ENCODE peak calls at places on chromosomes 7 and 10, in four cellular contexts. One of them, this sample, is unnamed.
A peak's percentile ranks its signal among the peaks of the same experiment; 100 is the strongest.

GRCh38 chr7:113086431-113086888 is at the start of gene GPR85:
- DNase-seq in K562: peak; percentile 88
- DNase-seq in SK-N-SH: peak; percentile 92
- DNase-seq in GM12878: no peak
- DNase-seq in this sample: no peak

GRCh38 chr10:117374506-117375359 is 507 bp downstream of the PDZD8 start:
- DNase-seq in GM12878: no peak
- DNase-seq in K562: peak; percentile 41
- DNase-seq in SK-N-SH: peak; percentile 54
- DNase-seq in this sample: no peak

GRCh38 chr7:118214833-118215182 is 9.7 kb upstream of the ANKRD7 start:
- DNase-seq in SK-N-SH: no peak
- DNase-seq in K562: no peak
- DNase-seq in GM12878: peak; percentile 11
- DNase-seq in this sample: no peak

GRCh38 chr7:91243591-91244368 is 20.5 kb upstream of the FZD1 start:
- DNase-seq in SK-N-SH: no peak
- DNase-seq in GM12878: no peak
- DNase-seq in K562: no peak
- DNase-seq in this sample: no peak

GRCh38 chr7:94513565-94513860 is 3.9 kb downstream of the CASD1 start:
- DNase-seq in K562: no peak
- DNase-seq in GM12878: no peak
- DNase-seq in SK-N-SH: no peak
- DNase-seq in this sample: no peak

GRCh38 chr10:3787816-3788215 is 2.8 kb upstream of the KLF6 start:
- DNase-seq in SK-N-SH: no peak
- DNase-seq in GM12878: no peak
- DNase-seq in K562: no peak
- DNase-seq in this sample: no peak

GRCh38 chr10:373015-373414 is 237.8 kb downstream of the ZMYND11 start:
- DNase-seq in GM12878: no peak
- DNase-seq in SK-N-SH: peak; percentile 53
- DNase-seq in K562: no peak
- DNase-seq in this sample: no peak

GRCh38 chr10:34813626-34814227 is 1.4 kb downstream of the PARD3 start:
- DNase-seq in K562: no peak
- DNase-seq in GM12878: no peak
- DNase-seq in SK-N-SH: no peak
- DNase-seq in this sample: peak; percentile 7

GRCh38 chr10:103145860-103146466 is 47.1 kb downstream of the NT5C2 start:
- DNase-seq in SK-N-SH: peak; percentile 21
- DNase-seq in K562: peak; percentile 67
- DNase-seq in GM12878: no peak
- DNase-seq in this sample: no peak

GRCh38 chr10:103193820-103194529 is 903 bp upstream of the NT5C2 start:
- DNase-seq in K562: peak; percentile 72
- DNase-seq in SK-N-SH: peak; percentile 16
- DNase-seq in GM12878: peak; percentile 44
- DNase-seq in this sample: no peak

GRCh38 chr10:11183000-11183399 is 165.3 kb downstream of the CELF2 start:
- DNase-seq in K562: no peak
- DNase-seq in GM12878: no peak
- DNase-seq in SK-N-SH: no peak
- DNase-seq in this sample: no peak

GRCh38 chr10:11472158-11472753 is 139.2 kb downstream of the USP6NL start:
- DNase-seq in SK-N-SH: peak; percentile 69
- DNase-seq in K562: peak; percentile 79
- DNase-seq in GM12878: no peak
- DNase-seq in this sample: peak; percentile 82

GRCh38 chr7:20225384-20225783 is 8.2 kb upstream of the MACC1 start:
- DNase-seq in GM12878: no peak
- DNase-seq in SK-N-SH: no peak
- DNase-seq in K562: no peak
- DNase-seq in this sample: no peak

GRCh38 chr7:82410461-82410860 is 33.1 kb downstream of the CACNA2D1 start:
- DNase-seq in K562: no peak
- DNase-seq in GM12878: no peak
- DNase-seq in SK-N-SH: no peak
- DNase-seq in this sample: peak; percentile 31

GRCh38 chr7:31314781-31315180 is 25.7 kb downstream of the NEUROD6 start:
- DNase-seq in SK-N-SH: no peak
- DNase-seq in GM12878: no peak
- DNase-seq in K562: no peak
- DNase-seq in this sample: no peak

GRCh38 chr7:102874166-102874829 is 38.5 kb upstream of the LRRC17 start:
- DNase-seq in K562: no peak
- DNase-seq in GM12878: peak; percentile 51
- DNase-seq in SK-N-SH: no peak
- DNase-seq in this sample: no peak

GRCh38 chr7:153389261-153389660 is 629.7 kb downstream of the ACTR3B start:
- DNase-seq in K562: no peak
- DNase-seq in GM12878: no peak
- DNase-seq in SK-N-SH: no peak
- DNase-seq in this sample: no peak

GRCh38 chr7:129952164-129952652 is 552 bp downstream of the UBE2H start:
- DNase-seq in GM12878: no peak
- DNase-seq in SK-N-SH: no peak
- DNase-seq in K562: peak; percentile 57
- DNase-seq in this sample: no peak

GRCh38 chr7:8149222-8149621 is 112.7 kb downstream of the ICA1 start:
- DNase-seq in K562: no peak
- DNase-seq in GM12878: no peak
- DNase-seq in SK-N-SH: no peak
- DNase-seq in this sample: no peak

GRCh38 chr7:138514044-138514443 is 54.0 kb downstream of the TRIM24 start:
- DNase-seq in K562: no peak
- DNase-seq in SK-N-SH: no peak
- DNase-seq in GM12878: no peak
- DNase-seq in this sample: no peak

GRCh38 chr7:125316451-125316850 is 386.8 kb upstream of the POT1 start:
- DNase-seq in K562: peak; percentile 37
- DNase-seq in GM12878: no peak
- DNase-seq in SK-N-SH: peak; percentile 32
- DNase-seq in this sample: peak; percentile 67

GRCh38 chr10:103652599-103653281 is 159.2 kb downstream of the NEURL1 start:
- DNase-seq in GM12878: no peak
- DNase-seq in SK-N-SH: no peak
- DNase-seq in K562: no peak
- DNase-seq in this sample: no peak

GRCh38 chr7:115984105-115984504 is 46.5 kb downstream of the TFEC start:
- DNase-seq in K562: no peak
- DNase-seq in SK-N-SH: no peak
- DNase-seq in GM12878: no peak
- DNase-seq in this sample: no peak

GRCh38 chr7:15685358-15686181 is 913 bp downstream of the MEOX2 start:
- DNase-seq in SK-N-SH: peak; percentile 16
- DNase-seq in GM12878: no peak
- DNase-seq in K562: no peak
- DNase-seq in this sample: no peak

GRCh38 chr10:3834410-3834809 is 49.4 kb upstream of the KLF6 start:
- DNase-seq in SK-N-SH: no peak
- DNase-seq in GM12878: no peak
- DNase-seq in K562: no peak
- DNase-seq in this sample: no peak

GRCh38 chr7:909358-910329 is 33.3 kb downstream of the GET4 start:
- DNase-seq in K562: no peak
- DNase-seq in GM12878: no peak
- DNase-seq in SK-N-SH: peak; percentile 82
- DNase-seq in this sample: no peak

GRCh38 chr7:44982970-44983369 is 4.2 kb upstream of the MYO1G start:
- DNase-seq in SK-N-SH: no peak
- DNase-seq in GM12878: no peak
- DNase-seq in K562: no peak
- DNase-seq in this sample: no peak

GRCh38 chr10:50312464-50313437 is 61.4 kb upstream of the ASAH2 start:
- DNase-seq in GM12878: no peak
- DNase-seq in K562: peak; percentile 64
- DNase-seq in SK-N-SH: no peak
- DNase-seq in this sample: no peak

GRCh38 chr10:43524434-43525247 is 49.8 kb downstream of the ZNF239 start:
- DNase-seq in K562: no peak
- DNase-seq in SK-N-SH: no peak
- DNase-seq in GM12878: no peak
- DNase-seq in this sample: no peak

GRCh38 chr7:92639956-92640355 is 49.8 kb upstream of the FAM133B start:
- DNase-seq in SK-N-SH: no peak
- DNase-seq in K562: no peak
- DNase-seq in GM12878: no peak
- DNase-seq in this sample: no peak
- TF ChIP-seq JUND in SK-N-SH: no peak
- TF ChIP-seq JUND in K562: no peak
- TF ChIP-seq JUND in GM12878: no peak
- TF ChIP-seq JUND in this sample: no peak

DNA sequence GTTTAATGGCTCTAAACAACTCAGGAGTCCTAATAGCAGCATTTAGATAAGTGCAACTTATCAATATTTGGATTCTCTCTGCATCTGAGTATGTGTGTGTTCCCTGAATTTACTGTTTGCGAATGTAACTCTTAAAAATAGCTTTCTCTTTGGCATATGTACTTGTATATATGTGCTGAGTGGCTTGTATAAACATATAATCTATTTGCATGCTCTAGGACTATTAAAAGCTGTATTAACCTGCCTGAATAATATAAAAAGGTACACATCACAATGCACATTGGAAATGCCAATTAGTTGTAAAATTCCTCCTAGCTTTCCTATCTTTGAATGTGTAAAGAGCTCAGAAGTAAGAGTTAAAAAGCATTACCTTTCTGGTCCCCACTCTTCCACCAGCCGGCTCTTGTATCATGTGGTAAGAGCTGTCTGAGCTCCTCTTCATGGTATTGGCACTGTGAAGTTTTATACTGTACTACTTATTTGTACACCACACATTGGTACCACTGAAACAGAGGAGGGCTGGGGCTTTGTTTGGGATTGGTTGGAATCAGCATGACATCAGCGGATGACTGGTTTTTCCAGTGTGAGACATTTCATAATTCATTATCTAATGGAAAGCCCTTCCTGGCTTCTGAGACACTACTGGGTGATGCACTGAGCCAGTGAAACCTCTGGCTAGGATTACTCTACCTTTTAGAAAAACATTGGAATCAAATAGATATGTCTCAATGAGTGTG is at the start of gene INHBA:
- DNase-seq in K562: no peak
- DNase-seq in GM12878: no peak
- DNase-seq in SK-N-SH: peak; percentile 21
- DNase-seq in this sample: no peak
- TF ChIP-seq JUND in K562: no peak
- TF ChIP-seq JUND in GM12878: no peak
- TF ChIP-seq JUND in SK-N-SH: peak; percentile 36
- TF ChIP-seq JUND in this sample: no peak

GRCh38 chr7:24728503-24729364 is 28.5 kb downstream of the GSDME start:
- DNase-seq in GM12878: no peak
- DNase-seq in SK-N-SH: no peak
- DNase-seq in K562: no peak
- DNase-seq in this sample: no peak
- TF ChIP-seq JUND in GM12878: no peak
- TF ChIP-seq JUND in SK-N-SH: no peak
- TF ChIP-seq JUND in K562: no peak
- TF ChIP-seq JUND in this sample: no peak

DNA sequence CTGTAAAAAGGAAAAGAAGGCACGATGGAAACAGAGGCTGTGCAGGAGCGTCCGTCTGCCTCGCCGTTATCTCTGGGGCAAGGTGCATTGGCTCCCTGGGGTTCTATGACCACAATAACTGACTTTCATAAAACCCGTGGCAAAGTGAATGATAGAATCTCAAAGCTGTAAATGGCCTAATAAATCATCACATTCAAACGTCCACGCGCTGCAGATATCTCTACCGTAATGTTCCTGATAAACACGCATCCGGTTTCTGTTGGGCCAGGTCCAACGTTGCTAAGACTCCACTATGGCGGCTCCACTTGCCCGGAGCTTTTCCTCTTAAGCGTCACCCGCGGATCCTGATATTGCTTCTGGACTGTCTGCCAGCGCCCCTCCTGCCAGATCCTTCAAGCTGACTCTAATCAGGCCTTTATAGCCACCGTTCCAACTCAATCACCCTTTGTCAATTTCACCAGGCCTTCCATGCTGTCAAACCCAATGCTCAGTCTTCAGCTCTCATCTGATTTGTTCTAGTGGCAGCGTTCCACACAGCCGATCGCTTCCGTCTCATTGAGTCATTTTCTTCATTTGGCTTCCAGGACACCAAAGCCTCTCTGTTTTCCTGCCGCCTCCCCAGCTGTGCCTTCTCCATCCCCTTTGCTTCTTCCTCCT is 265.5 kb upstream of the FOXK1 start:
- DNase-seq in GM12878: no peak
- DNase-seq in K562: peak; percentile 38
- DNase-seq in SK-N-SH: peak; percentile 72
- DNase-seq in this sample: peak; percentile 49
- TF ChIP-seq JUND in GM12878: no peak
- TF ChIP-seq JUND in K562: no peak
- TF ChIP-seq JUND in SK-N-SH: no peak
- TF ChIP-seq JUND in this sample: no peak

DNA sequence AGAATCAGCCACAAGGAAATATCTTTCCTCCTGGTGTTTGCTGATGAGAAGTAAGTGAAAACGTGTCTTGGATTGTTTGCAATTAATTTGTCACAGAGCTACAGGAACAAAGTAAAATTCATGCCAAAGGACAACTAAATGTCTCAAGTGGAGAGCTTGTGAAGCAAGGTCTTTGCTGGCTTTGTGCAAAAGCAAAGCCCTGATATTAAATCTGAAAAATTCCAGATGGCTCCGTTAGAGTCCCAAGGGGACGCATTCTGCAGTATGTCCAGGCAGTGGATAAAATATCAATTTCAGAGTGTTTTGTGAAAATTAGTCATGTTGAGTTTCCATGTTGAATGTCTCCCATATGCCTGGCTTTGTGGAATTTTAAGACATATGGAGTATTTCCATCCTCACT is 102.5 kb upstream of the PTN start:
- DNase-seq in GM12878: no peak
- DNase-seq in K562: no peak
- DNase-seq in SK-N-SH: no peak
- DNase-seq in this sample: no peak
- TF ChIP-seq JUND in GM12878: no peak
- TF ChIP-seq JUND in K562: no peak
- TF ChIP-seq JUND in SK-N-SH: no peak
- TF ChIP-seq JUND in this sample: no peak